ENCODE peak calls at places on chromosomes 4 and X, in ten cellular contexts. R, W, D, X, B, U, L, E, Y and G are unnamed samples.

GRCh38 chr4:11367371-11367770 is 61.3 kb downstream of the HS3ST1 start:
- DNase-seq in W (peak; percentile 94), E (no peak), B (peak; percentile 18), R (no peak), U (peak; percentile 49), X (peak; percentile 57), Y (no peak), D (peak; percentile 81), L (no peak), G (no peak)

GRCh38 chr4:1009647-1010521 is 1.5 kb upstream of the FGFRL1 start:
- DNase-seq in Y (peak; percentile 89), L (no peak), W (peak; percentile 74), X (peak; percentile 83), R (peak; percentile 89), D (peak; percentile 52), U (peak; percentile 78), E (peak; percentile 89), B (peak; percentile 80), G (no peak)

GRCh38 chr4:120066182-120066524 is 495 bp downstream of the MAD2L1 start:
- DNase-seq in W (no peak), L (no peak), D (no peak), X (no peak), R (no peak), E (no peak), B (no peak), U (no peak), Y (no peak), G (no peak)

GRCh38 chr4:179307297-179308136 is 1865.3 kb upstream of the AGA start:
- DNase-seq in R (no peak), E (no peak), X (peak; percentile 71), Y (peak; percentile 87), D (peak; percentile 50), U (no peak), L (no peak), B (peak; percentile 52), W (peak; percentile 74), G (no peak)

GRCh38 chrX:39827959-39828358 is 269.8 kb downstream of the BCOR start:
- DNase-seq in L (no peak), B (no peak), W (no peak), Y (no peak), D (no peak), U (no peak), E (no peak), X (no peak), R (no peak), G (no peak)

GRCh38 chr4:8703401-8703696 is 110.8 kb downstream of the CPZ start:
- DNase-seq in B (no peak), L (no peak), W (no peak), E (peak; percentile 40), D (no peak), Y (peak; percentile 39), U (no peak), R (no peak), X (no peak), G (no peak)

GRCh38 chr4:98522603-98523395 is 135.6 kb downstream of the TSPAN5 start:
- DNase-seq in B (no peak), Y (no peak), X (peak; percentile 65), D (peak; percentile 94), E (no peak), W (no peak), R (no peak), U (no peak), L (peak; percentile 54), G (no peak)

GRCh38 chr4:122541996-122542395 is 78.9 kb downstream of the IL21 start:
- DNase-seq in W (no peak), U (no peak), X (no peak), D (no peak), Y (no peak), R (no peak), L (no peak), B (no peak), E (no peak), G (no peak)

GRCh38 chrX:108511721-108512120 is 72.1 kb downstream of the COL4A5 start:
- DNase-seq in W (no peak), E (no peak), B (no peak), X (no peak), L (no peak), Y (no peak), D (peak; percentile 52), U (no peak), R (no peak), G (no peak)

GRCh38 chrX:153981231-153981630 is 8.7 kb downstream of the TMEM187 start:
- DNase-seq in B (no peak), L (no peak), D (no peak), R (no peak), W (no peak), E (no peak), U (no peak), Y (no peak), X (no peak), G (no peak)

GRCh38 chrX:56281789-56282188 is 49.6 kb downstream of the KLF8 start:
- DNase-seq in W (no peak), B (no peak), E (no peak), Y (no peak), L (no peak), U (no peak), R (no peak), X (peak; percentile 7), D (peak; percentile 26), G (no peak)

GRCh38 chrX:41087219-41087618 is 2.0 kb downstream of the USP9X start:
- DNase-seq in W (no peak), B (no peak), Y (no peak), L (no peak), X (no peak), R (no peak), D (no peak), U (no peak), E (no peak), G (no peak)

GRCh38 chrX:143571521-143571920 is 54.2 kb upstream of the SPANXN3 start:
- DNase-seq in U (no peak), X (no peak), B (no peak), Y (no peak), L (no peak), W (no peak), E (no peak), D (peak; percentile 31), R (no peak), G (no peak)

GRCh38 chrX:94329182-94329581 is 655.2 kb downstream of the FAM133A start:
- DNase-seq in R (no peak), X (no peak), E (no peak), U (no peak), W (no peak), L (no peak), B (no peak), Y (no peak), D (no peak), G (no peak)

GRCh38 chrX:97402903-97403302 is 519.2 kb downstream of the RPA4 start:
- DNase-seq in B (no peak), E (no peak), R (no peak), D (no peak), Y (no peak), X (no peak), U (no peak), W (no peak), L (no peak), G (no peak)

GRCh38 chr4:70948665-70949284 is 44.7 kb upstream of the DCK start:
- DNase-seq in L (no peak), E (no peak), U (no peak), D (no peak), X (no peak), W (no peak), B (no peak), R (no peak), Y (no peak), G (no peak)
- TF ChIP-seq CTCF in L (no peak), E (no peak), U (no peak), D (no peak), X (no peak), W (no peak), B (no peak), R (no peak), Y (peak; percentile 30), G (no peak)

GRCh38 chrX:25021132-25021498 is 5.3 kb upstream of the ARX start:
- DNase-seq in E (no peak), X (no peak), L (no peak), B (no peak), Y (no peak), R (no peak), W (no peak), U (no peak), D (no peak), G (no peak)
- H3K4me3 ChIP-seq in E (no peak overlapping the region), X (peak overlapping the region; percentile 45), L (no peak overlapping the region), B (no peak overlapping the region), Y (no peak overlapping the region), R (no peak overlapping the region), W (peak overlapping the region; percentile 47), U (no peak overlapping the region), D (no peak overlapping the region), G (no peak overlapping the region)

DNA sequence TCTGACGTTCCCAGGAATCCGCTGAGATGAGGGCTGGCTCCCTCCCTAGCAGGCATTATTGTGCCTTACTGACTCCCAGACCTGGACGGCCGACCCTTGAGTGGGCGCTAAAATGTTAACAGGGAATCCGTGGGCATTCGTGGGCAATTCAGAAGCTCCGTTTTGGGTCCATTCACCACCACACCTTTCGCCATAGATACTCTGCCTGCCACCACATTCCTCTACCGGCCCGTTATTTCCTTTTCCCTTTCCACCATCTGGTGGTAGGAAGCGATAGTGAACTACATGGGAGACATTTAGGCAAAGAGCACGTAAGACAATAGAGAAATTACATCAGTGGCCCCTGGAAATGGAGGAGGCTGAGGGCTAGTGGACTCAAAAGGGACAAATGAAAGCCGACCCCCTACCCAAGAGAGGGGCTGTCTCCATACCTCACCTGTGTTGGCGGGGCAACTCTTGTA is 1.0 kb upstream of the SH3KBP1 start:
- DNase-seq in B (no peak), U (peak; percentile 20), E (no peak), Y (peak; percentile 88), X (peak; percentile 64), R (no peak), L (peak; percentile 42), W (peak; percentile 46), D (peak; percentile 86), G (peak; percentile 38)
- TF ChIP-seq CTCF in B (no peak), U (peak; percentile 60), E (peak; percentile 51), Y (peak; percentile 70), X (peak; percentile 53), R (peak; percentile 41), L (peak; percentile 56), W (peak; percentile 59), D (peak; percentile 66), G (peak; percentile 63)

DNA sequence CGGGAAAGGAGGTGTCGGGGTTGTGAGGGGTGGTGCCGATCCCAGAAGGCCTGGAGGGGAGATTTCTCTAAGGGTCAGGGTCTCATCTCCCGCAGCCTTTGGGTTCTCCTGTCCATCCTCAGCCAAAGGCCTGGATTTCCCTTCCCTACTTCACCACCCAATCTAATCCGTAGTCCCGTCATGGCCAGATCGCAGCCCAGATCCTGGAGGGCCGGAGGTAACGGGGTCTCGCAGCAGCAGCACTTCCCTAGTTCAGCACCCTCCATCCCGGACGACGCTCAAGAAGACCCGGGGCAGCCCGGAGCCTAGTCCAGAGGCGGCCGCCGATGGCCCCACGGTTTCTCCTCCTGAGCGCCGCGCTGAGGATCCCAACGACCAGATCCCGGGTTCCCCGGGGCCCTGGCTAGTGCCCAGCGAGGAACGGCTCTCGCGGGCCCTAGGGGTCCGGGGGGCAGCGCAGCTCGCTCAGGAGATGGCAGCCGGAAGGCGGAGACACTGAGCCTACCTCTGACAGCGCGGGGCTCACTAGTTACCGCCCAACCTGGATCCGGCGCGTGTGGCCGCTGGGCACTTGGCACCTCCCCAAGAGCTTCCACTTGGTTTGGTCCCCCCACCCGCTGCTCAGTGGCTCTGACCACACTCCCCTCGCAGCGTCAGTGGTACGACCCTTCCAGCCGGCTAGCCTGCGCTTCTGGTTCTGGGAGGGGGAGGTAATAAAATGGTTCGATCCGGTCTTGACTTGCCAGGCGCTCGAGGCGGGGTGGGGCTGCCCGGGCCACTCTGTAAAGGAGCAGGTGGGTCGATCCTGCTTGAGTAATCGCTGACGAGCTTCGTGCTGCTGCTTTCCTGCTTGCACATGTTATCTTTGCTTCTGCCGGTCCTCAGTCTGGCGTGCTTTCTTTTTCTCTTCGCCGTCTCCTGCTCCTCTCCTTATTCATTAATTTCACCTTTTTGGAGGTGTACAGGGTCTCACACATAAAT is 3.6 kb downstream of the MAGIX start:
- DNase-seq in L (no peak), U (peak; percentile 84), E (peak; percentile 87), D (peak; percentile 72), W (peak; percentile 75), Y (peak; percentile 94), X (peak; percentile 89), B (peak; percentile 72), R (peak; percentile 85), G (no peak)
- H3K4me3 ChIP-seq in L (peak overlapping the region; percentile 8), U (peak overlapping the region; percentile 43), E (peak overlapping the region; percentile 40), D (peak overlapping the region; percentile 49), W (peak overlapping the region; percentile 18), Y (no peak overlapping the region), X (peak overlapping the region; percentile 31), B (no peak overlapping the region), R (peak overlapping the region; percentile 43), G (peak overlapping the region; percentile 28)